ENCODE peak calls at places on chromosome 5, in five cellular contexts. Z, V, Q, P and I are unnamed samples.

GRCh38 chr5:15463231-15463630 is 36.7 kb upstream of the FBXL7 start:
- DNase-seq in V (no peak), P (no peak), Q (no peak), Z (no peak), I (no peak)

GRCh38 chr5:1167361-1167727 is 34.1 kb upstream of the SLC6A19 start:
- DNase-seq in P (no peak), Z (no peak), Q (no peak), V (no peak), I (no peak)

GRCh38 chr5:120901199-120901598 is 437.1 kb downstream of the PRR16 start:
- DNase-seq in Q (no peak), P (no peak), Z (peak), V (peak), I (no peak)

GRCh38 chr5:132052520-132052919 is 7.9 kb upstream of the IL3 start:
- DNase-seq in V (no peak), P (no peak), Q (no peak), Z (no peak), I (no peak)

GRCh38 chr5:123088031-123088805 is 823 bp upstream of the PRDM6 start:
- DNase-seq in Q (peak), Z (no peak), P (no peak), V (no peak), I (no peak)

GRCh38 chr5:73459366-73459765 is 10.8 kb upstream of the FOXD1 start:
- DNase-seq in Q (no peak), P (no peak), V (no peak), Z (no peak), I (no peak)

GRCh38 chr5:111719773-111720172 is 37.2 kb downstream of the NREP start:
- DNase-seq in P (no peak), Z (no peak), V (no peak), Q (no peak), I (no peak)

GRCh38 chr5:139677404-139678282 is 29.5 kb downstream of the CXXC5 start:
- DNase-seq in Z (no peak), P (no peak), V (no peak), Q (peak), I (peak)

GRCh38 chr5:170268884-170269283 is 28.7 kb downstream of the LCP2 start:
- DNase-seq in Z (peak), P (no peak), Q (no peak), V (no peak), I (no peak)

GRCh38 chr5:33379757-33380156 is 61.0 kb upstream of the TARS1 start:
- DNase-seq in Q (peak), Z (peak), V (no peak), P (no peak), I (no peak)

GRCh38 chr5:125011419-125011818 is 265.0 kb upstream of the ZNF608 start:
- DNase-seq in P (peak), V (no peak), Q (no peak), Z (no peak), I (no peak)

GRCh38 chr5:15621094-15621493 is 121.1 kb downstream of the FBXL7 start:
- DNase-seq in Q (no peak), Z (no peak), P (no peak), V (no peak), I (no peak)

GRCh38 chr5:75993638-75994037 is 89.5 kb upstream of the SV2C start:
- DNase-seq in Q (no peak), Z (no peak), P (no peak), V (no peak), I (no peak)

GRCh38 chr5:146877178-146877681 is 1.3 kb downstream of the PPP2R2B start:
- DNase-seq in Z (no peak), V (no peak), P (no peak), Q (no peak), I (no peak)

GRCh38 chr5:132026516-132027008 is 15.1 kb upstream of the ACSL6 start:
- DNase-seq in P (no peak), Z (no peak), V (no peak), Q (no peak), I (no peak)

GRCh38 chr5:149780043-149780737 is 50.1 kb downstream of the PPARGC1B start:
- DNase-seq in Q (no peak), P (no peak), V (no peak), Z (no peak), I (no peak)

GRCh38 chr5:38519476-38519875 is 37.0 kb downstream of the LIFR start:
- DNase-seq in V (no peak), Q (no peak), Z (no peak), P (no peak), I (no peak)

GRCh38 chr5:143401846-143402463 is 1.5 kb downstream of the NR3C1 start:
- DNase-seq in V (no peak), Q (no peak), Z (peak), P (no peak), I (no peak)

GRCh38 chr5:16995372-16995771 is 59.3 kb upstream of the MYO10 start:
- DNase-seq in Z (no peak), Q (no peak), V (no peak), P (no peak), I (no peak)

GRCh38 chr5:58545912-58546311 is 37.0 kb upstream of the RAB3C start:
- DNase-seq in P (no peak), Z (peak), V (no peak), Q (no peak), I (no peak)

GRCh38 chr5:53302524-53302923 is 177.9 kb upstream of the FST start:
- DNase-seq in Q (no peak), Z (no peak), V (no peak), P (no peak), I (no peak)

GRCh38 chr5:126449751-126450271 is 26.6 kb downstream of the GRAMD2B start:
- DNase-seq in Q (no peak), P (no peak), Z (peak), V (no peak), I (no peak)

GRCh38 chr5:164296603-164297080 is 791.2 kb downstream of the MAT2B start:
- DNase-seq in P (no peak), Z (no peak), Q (peak), V (no peak), I (no peak)

GRCh38 chr5:39624890-39625289 is 200.1 kb upstream of the DAB2 start:
- DNase-seq in V (no peak), Q (no peak), P (no peak), Z (no peak), I (no peak)

GRCh38 chr5:109347252-109347888 is 62.4 kb downstream of the PJA2 start:
- DNase-seq in Q (no peak), Z (no peak), V (no peak), P (no peak), I (no peak)

GRCh38 chr5:134184155-134185135 is 7.7 kb upstream of the SKP1 start:
- DNase-seq in Q (peak), P (peak), V (no peak), Z (peak), I (peak)

GRCh38 chr5:126139086-126139485 is 284.1 kb upstream of the GRAMD2B start:
- DNase-seq in P (no peak), V (no peak), Q (no peak), Z (no peak), I (no peak)

GRCh38 chr5:86999951-87000350 is 267.7 kb upstream of the RASA1 start:
- DNase-seq in P (no peak), Q (no peak), V (no peak), Z (no peak), I (no peak)

GRCh38 chr5:93595420-93596136 is 12.6 kb downstream of the NR2F1 start:
- DNase-seq in Q (no peak), P (no peak), Z (no peak), V (no peak), I (no peak)

GRCh38 chr5:134132372-134133212 is 18.1 kb downstream of the TCF7 start:
- DNase-seq in Z (no peak), V (no peak), Q (peak), P (no peak), I (no peak)